ENCODE peak calls at places on chromosome 1, in ten cellular contexts. B is fibroblast of the aortic adventitia; I is PC-3; O is fibroblast of mammary gland; D is CD8-positive, alpha-beta T cell; Y is Peyer's patch; A is DND-41; J is pancreas; S is brain microvascular endothelial cell; C is tibial nerve. K is an unnamed sample.
A peak's percentile ranks its signal among the peaks of the same experiment; 100 is the strongest.

GRCh38 chr1:212722270-212722945 is 22.8 kb upstream of the BATF3 start:
- DNase-seq in B (no peak), I (peak; percentile 26), O (no peak), D (no peak), Y (no peak), A (no peak), J (no peak), S (no peak), C (no peak), K (no peak)

GRCh38 chr1:234925440-234926251 is 203.0 kb downstream of the TOMM20 start:
- DNase-seq in B (peak; percentile 98), I (peak; percentile 96), O (peak; percentile 99), D (no peak), Y (no peak), A (no peak), J (no peak), S (peak; percentile 98), C (no peak), K (peak; percentile 97)

GRCh38 chr1:9293512-9294439 is 1.1 kb downstream of the SPSB1 start:
- DNase-seq in B (peak; percentile 50), I (peak; percentile 12), O (peak; percentile 57), D (no peak), Y (peak; percentile 75), A (peak; percentile 62), J (peak; percentile 80), S (peak; percentile 22), C (no peak), K (peak; percentile 71)

GRCh38 chr1:244970236-244970652 is 105.9 kb upstream of the HNRNPU start:
- DNase-seq in B (peak; percentile 67), I (peak; percentile 65), O (peak; percentile 73), D (no peak), Y (no peak), A (peak; percentile 86), J (peak; percentile 88), S (peak; percentile 52), C (peak; percentile 48), K (peak; percentile 56)

GRCh38 chr1:201771466-201771865 is 57.5 kb upstream of the IPO9 start:
- DNase-seq in B (peak; percentile 85), I (no peak), O (peak; percentile 92), D (no peak), Y (no peak), A (no peak), J (no peak), S (peak; percentile 65), C (no peak), K (no peak)

GRCh38 chr1:75203415-75204277 is 69.5 kb downstream of the LHX8 start:
- DNase-seq in B (peak; percentile 59), I (peak; percentile 65), O (peak; percentile 54), D (no peak), Y (no peak), A (peak; percentile 5), J (no peak), S (peak; percentile 12), C (no peak), K (peak; percentile 33)

GRCh38 chr1:67256291-67257172 is 51.1 kb upstream of the IL12RB2 start:
- DNase-seq in B (peak; percentile 4), I (no peak), O (peak; percentile 36), D (no peak), Y (no peak), A (no peak), J (no peak), S (no peak), C (no peak), K (no peak)

GRCh38 chr1:67973061-67973460 is 77.4 kb downstream of the DIRAS3 start:
- DNase-seq in B (no peak), I (no peak), O (no peak), D (no peak), Y (no peak), A (no peak), J (no peak), S (no peak), C (no peak), K (no peak)

GRCh38 chr1:45968941-45969666 is 163.3 kb downstream of the PIK3R3 start:
- DNase-seq in B (no peak), I (no peak), O (no peak), D (no peak), Y (no peak), A (no peak), J (no peak), S (no peak), C (no peak), K (no peak)

GRCh38 chr1:9850442-9851162 is 26.8 kb upstream of the CLSTN1 start:
- DNase-seq in B (no peak), I (no peak), O (no peak), D (no peak), Y (no peak), A (no peak), J (no peak), S (no peak), C (no peak), K (no peak)

GRCh38 chr1:216554934-216555333 is 131.7 kb upstream of the USH2A start:
- DNase-seq in B (no peak), I (peak; percentile 52), O (no peak), D (no peak), Y (no peak), A (no peak), J (no peak), S (no peak), C (no peak), K (no peak)

GRCh38 chr1:31822766-31823165 is 6.9 kb upstream of the SPOCD1 start:
- DNase-seq in B (peak; percentile 57), I (no peak), O (peak; percentile 64), D (no peak), Y (no peak), A (no peak), J (no peak), S (no peak), C (no peak), K (peak; percentile 69)

GRCh38 chr1:230011333-230012092 is 55.5 kb upstream of the GALNT2 start:
- DNase-seq in B (no peak), I (peak; percentile 51), O (peak; percentile 38), D (no peak), Y (no peak), A (no peak), J (no peak), S (no peak), C (no peak), K (no peak)

GRCh38 chr1:12203216-12204007 is 26.4 kb upstream of the VPS13D start:
- DNase-seq in B (no peak), I (no peak), O (no peak), D (no peak), Y (no peak), A (no peak), J (no peak), S (no peak), C (no peak), K (no peak)
- TF ChIP-seq CTCF in B (no peak), I (peak; percentile 28), O (no peak), D (no peak), Y (no peak), A (no peak), J (no peak), S (no peak), C (no peak), K (no peak)

GRCh38 chr1:115089443-115090340 is at the start of gene TSPAN2:
- DNase-seq in B (no peak), I (peak; percentile 61), O (peak; percentile 64), D (peak; percentile 49), Y (peak; percentile 64), A (no peak), J (peak; percentile 78), S (peak; percentile 28), C (no peak), K (peak; percentile 38)
- H3K4me3 ChIP-seq in B (peak within 1 kb of the TSS; percentile 50), I (peak within 1 kb of the TSS; percentile 96), O (peak within 1 kb of the TSS; percentile 48), D (peak within 1 kb of the TSS; percentile 82), Y (peak within 1 kb of the TSS; percentile 80), A (no peak within 1 kb of the TSS), J (peak within 1 kb of the TSS; percentile 71), S (peak within 1 kb of the TSS; percentile 55), C (peak within 1 kb of the TSS; percentile 55), K (peak within 1 kb of the TSS; percentile 57)

DNA sequence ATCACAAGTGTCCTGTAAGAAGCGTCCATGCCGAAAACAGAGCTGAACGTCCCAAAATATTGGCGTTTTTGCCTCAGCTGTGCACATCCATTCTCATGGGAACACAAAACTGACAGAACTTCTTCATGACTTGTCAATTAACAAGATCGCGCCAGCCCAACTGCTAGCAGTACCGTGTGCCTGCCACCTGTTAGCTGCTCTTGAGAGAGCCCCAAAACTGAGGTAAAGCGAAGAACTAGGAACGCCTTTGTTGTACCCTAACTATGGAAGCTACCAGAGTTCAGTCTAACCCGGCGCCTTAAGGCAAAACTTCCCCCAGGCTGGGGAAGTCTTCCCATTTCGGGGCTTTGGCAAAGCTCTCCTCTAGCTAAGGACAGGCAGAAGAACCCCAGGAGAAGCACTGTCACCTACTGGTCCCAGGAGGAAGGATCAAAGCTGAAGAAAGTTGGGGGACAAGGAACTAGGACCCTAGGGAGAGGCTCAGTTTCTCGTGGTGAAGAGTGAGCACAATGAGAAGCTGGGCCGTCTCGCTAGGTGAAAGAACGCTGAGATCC is 719 bp downstream of the EYA3 start:
- DNase-seq in B (no peak), I (no peak), O (peak; percentile 21), D (peak; percentile 43), Y (peak; percentile 46), A (peak; percentile 24), J (no peak), S (no peak), C (no peak), K (peak; percentile 47)
- TF ChIP-seq CTCF in B (no peak), I (peak; percentile 30), O (no peak), D (no peak), Y (no peak), A (peak; percentile 20), J (no peak), S (peak; percentile 50), C (no peak), K (peak; percentile 18)

GRCh38 chr1:232533328-232533727 is 96.6 kb downstream of the SIPA1L2 start:
- DNase-seq in B (no peak), I (no peak), O (no peak), D (no peak), Y (no peak), A (no peak), J (no peak), S (no peak), C (no peak), K (no peak)

GRCh38 chr1:232532901-232533300 is 97.0 kb downstream of the SIPA1L2 start:
- DNase-seq in B (no peak), I (no peak), O (no peak), D (no peak), Y (no peak), A (no peak), J (no peak), S (no peak), C (no peak), K (no peak)

GRCh38 chr1:232528472-232529089 is 101.4 kb downstream of the SIPA1L2 start:
- DNase-seq in B (no peak), I (no peak), O (no peak), D (no peak), Y (no peak), A (no peak), J (no peak), S (no peak), C (no peak), K (no peak)

GRCh38 chr1:232529747-232530146 is 100.2 kb downstream of the SIPA1L2 start:
- DNase-seq in B (peak; percentile 10), I (peak; percentile 99), O (peak; percentile 34), D (no peak), Y (no peak), A (no peak), J (no peak), S (no peak), C (no peak), K (no peak)

DNA sequence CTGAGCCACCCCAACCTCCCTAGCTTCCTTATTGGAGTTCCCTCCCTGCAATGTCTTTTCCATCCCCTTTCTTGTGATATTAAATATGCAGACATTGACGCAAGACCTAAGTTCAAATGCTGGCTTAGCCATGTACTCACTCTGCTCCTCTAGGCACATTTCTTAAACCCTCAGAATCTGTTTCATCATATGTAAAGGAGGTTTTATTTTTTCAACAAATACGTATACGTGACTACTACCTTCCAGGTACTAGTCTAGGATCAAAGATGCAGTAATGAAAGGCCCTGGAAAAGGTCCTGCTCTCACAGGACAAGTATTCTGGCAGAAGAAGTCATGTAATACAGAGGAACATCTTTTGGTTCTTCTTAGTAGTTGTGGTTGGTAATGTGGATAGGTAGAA is 98.6 kb downstream of the SIPA1L2 start:
- DNase-seq in B (no peak), I (no peak), O (no peak), D (no peak), Y (no peak), A (no peak), J (no peak), S (no peak), C (no peak), K (no peak)
- H3K4me3 ChIP-seq in B (no peak overlapping the region), I (no peak overlapping the region), O (no peak overlapping the region), D (no peak overlapping the region), Y (no peak overlapping the region), A (no peak overlapping the region), J (no peak overlapping the region), S (no peak overlapping the region), C (no peak overlapping the region), K (no peak overlapping the region)